ENCODE peak calls at places on chromosomes 4 and X, in nine cellular contexts. H is fibroblast of mammary gland, T is astrocyte of the spinal cord, F is NB4, Y is heart right ventricle, P is left lung, U is AG04449, K is mucosa of descending colon, J is cardiac fibroblast. V is an unnamed sample.

GRCh38 chr4:146182450-146182849 is 6.9 kb downstream of the LSM6 start:
- DNase-seq in H (no peak), U (no peak), P (no peak), J (no peak), K (no peak), T (no peak), Y (no peak), F (no peak), V (no peak)

GRCh38 chrX:142036111-142036510 is 132.4 kb downstream of the MAGEC1 start:
- DNase-seq in T (peak), U (no peak), P (no peak), J (peak), H (no peak), F (no peak), Y (no peak), K (no peak), V (no peak)

GRCh38 chr4:73674451-73674919 is 54.2 kb upstream of the RASSF6 start:
- DNase-seq in F (no peak), K (no peak), P (no peak), U (no peak), Y (no peak), T (no peak), J (peak), H (peak), V (no peak)

GRCh38 chrX:102651242-102651967 is at the start of gene GPRASP1:
- DNase-seq in Y (peak), J (peak), T (peak), F (no peak), P (peak), H (peak), K (peak), U (no peak), V (no peak)

GRCh38 chrX:23493941-23494374 is 159.3 kb downstream of the PTCHD1 start:
- DNase-seq in H (peak), P (no peak), Y (no peak), F (peak), U (no peak), K (no peak), J (no peak), T (peak), V (no peak)

GRCh38 chrX:13520441-13520840 is 49.0 kb upstream of the EGFL6 start:
- DNase-seq in J (no peak), U (no peak), Y (no peak), K (no peak), P (no peak), F (no peak), H (no peak), T (no peak), V (no peak)

GRCh38 chrX:16695079-16695676 is 17.3 kb downstream of the CTPS2 start:
- DNase-seq in K (no peak), F (peak), H (peak), P (no peak), U (no peak), T (peak), J (peak), Y (peak), V (no peak)

GRCh38 chr4:76178296-76178695 is 30.1 kb upstream of the NUP54 start:
- DNase-seq in K (no peak), J (no peak), Y (no peak), H (no peak), P (no peak), F (no peak), U (no peak), T (no peak), V (no peak)

GRCh38 chr4:179372746-179373145 is 1930.5 kb upstream of the AGA start:
- DNase-seq in U (no peak), F (peak), H (no peak), Y (no peak), K (no peak), P (no peak), T (no peak), J (no peak), V (no peak)

GRCh38 chr4:113773014-113773413 is 11.5 kb upstream of the CAMK2D start:
- DNase-seq in Y (no peak), K (no peak), H (no peak), U (no peak), T (no peak), J (no peak), P (no peak), F (peak), V (no peak)

GRCh38 chr4:86482851-86483490 is 111.1 kb upstream of the PTPN13 start:
- DNase-seq in Y (no peak), H (no peak), U (no peak), J (peak), P (no peak), K (no peak), T (peak), F (peak), V (no peak)

GRCh38 chrX:115233497-115234219 is at the start of gene LRCH2:
- DNase-seq in T (peak), U (no peak), K (peak), H (peak), Y (peak), J (peak), F (no peak), P (peak), V (no peak)

GRCh38 chr4:123874044-123874443 is 477.4 kb downstream of the SPRY1 start:
- DNase-seq in T (no peak), K (no peak), H (no peak), J (peak), U (no peak), P (no peak), F (no peak), Y (no peak), V (no peak)

GRCh38 chr4:9735515-9735914 is 45.9 kb upstream of the DRD5 start:
- DNase-seq in K (no peak), U (no peak), F (no peak), J (no peak), H (no peak), Y (no peak), T (no peak), P (no peak), V (no peak)

GRCh38 chrX:150983526-150984163 is 510 bp downstream of the HMGB3 start:
- DNase-seq in Y (no peak), F (peak), U (no peak), P (no peak), K (no peak), J (no peak), T (no peak), H (no peak), V (no peak)

GRCh38 chrX:124346064-124346876 is at the start of gene SH2D1A:
- DNase-seq in T (no peak), F (no peak), Y (no peak), P (no peak), J (no peak), K (no peak), U (no peak), H (no peak), V (no peak)

GRCh38 chr4:13527192-13527982 is 16.9 kb downstream of the NKX3-2 start:
- DNase-seq in F (no peak), U (no peak), Y (no peak), T (no peak), H (no peak), J (no peak), K (no peak), P (no peak), V (no peak)

GRCh38 chrX:15493118-15494082 is at the start of gene PIR:
- DNase-seq in K (peak), F (peak), J (peak), Y (peak), P (peak), U (no peak), H (peak), T (peak), V (peak)

GRCh38 chr4:118879409-118879808 is 9.2 kb upstream of the SYNPO2 start:
- DNase-seq in F (no peak), P (no peak), K (no peak), H (no peak), Y (no peak), T (no peak), U (no peak), J (no peak), V (no peak)

GRCh38 chr4:189124149-189124758 is 816.4 kb upstream of the FRG1 start:
- DNase-seq in K (no peak), T (peak), U (no peak), P (no peak), J (peak), Y (no peak), F (peak), H (peak), V (peak)

GRCh38 chr4:149999485-150000074 is 78.7 kb upstream of the DCLK2 start:
- DNase-seq in T (peak), P (no peak), J (peak), H (peak), F (peak), U (peak), Y (peak), K (no peak), V (peak)

GRCh38 chr4:184815046-184815877 is 10.5 kb downstream of the ACSL1 start:
- DNase-seq in K (peak), U (no peak), F (peak), H (peak), J (peak), Y (peak), P (peak), T (peak), V (peak)

GRCh38 chrX:103187953-103188475 is 26.9 kb upstream of the BEX4 start:
- DNase-seq in Y (no peak), K (no peak), U (no peak), J (no peak), H (peak), T (peak), P (no peak), F (no peak), V (no peak)

GRCh38 chrX:111041018-111041462 is 55.0 kb upstream of the PAK3 start:
- DNase-seq in F (peak), H (peak), T (peak), Y (no peak), U (peak), J (peak), K (no peak), P (no peak), V (peak)

DNA sequence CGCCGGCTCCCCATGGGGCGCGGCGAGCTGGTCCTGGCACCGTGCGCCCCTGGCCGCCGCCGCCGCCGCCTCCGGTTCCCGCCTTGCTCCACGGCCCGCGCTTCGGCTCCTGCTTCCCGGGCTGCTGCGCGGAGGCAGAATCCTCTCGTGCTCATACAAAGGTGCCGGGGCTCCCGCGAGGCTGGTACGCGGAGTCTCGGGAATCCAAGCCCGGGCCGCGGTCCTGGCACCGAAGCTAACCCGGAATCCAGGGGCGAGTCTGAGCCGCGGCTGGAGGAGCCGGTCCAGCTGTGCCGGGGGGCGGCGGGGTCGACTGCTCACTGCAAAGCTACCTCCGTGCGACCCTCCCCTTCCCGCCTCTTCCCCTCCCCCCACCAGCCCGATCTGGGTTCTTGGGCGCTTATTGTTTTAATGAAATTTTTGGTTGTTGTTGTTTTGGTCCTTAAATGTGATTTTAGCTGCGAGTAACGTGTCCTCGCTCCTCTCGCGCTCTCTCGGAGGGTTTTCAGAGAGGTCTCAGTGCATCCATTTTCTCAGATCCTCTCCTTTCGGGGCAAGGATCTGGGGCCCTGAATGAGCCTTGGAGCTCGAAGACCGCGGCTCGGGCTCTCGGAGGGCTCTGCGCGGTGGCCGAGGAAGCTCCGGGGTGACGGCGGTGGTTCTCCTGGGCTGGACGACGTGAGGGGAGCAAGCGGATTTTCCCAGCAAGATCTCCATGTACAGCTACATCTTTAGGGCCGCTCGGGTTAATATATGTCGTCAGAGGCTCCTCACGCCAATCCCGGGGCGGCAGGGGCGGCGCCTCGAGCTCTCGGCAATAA is at the start of gene HAND2:
- DNase-seq in U (no peak), T (no peak), K (peak), F (no peak), H (peak), J (peak), Y (peak), P (no peak), V (no peak)
- H3K4me3 ChIP-seq in U (peak), T (peak), K (peak), F (no peak), H (peak), J (peak), Y (peak), P (no peak), V (no peak)

GRCh38 chrX:4268676-4269075 is 555.2 kb upstream of the PRKX start:
- DNase-seq in H (no peak), J (no peak), U (no peak), F (no peak), Y (no peak), K (no peak), T (no peak), P (no peak), V (no peak)

GRCh38 chrX:4265036-4265435 is 551.6 kb upstream of the PRKX start:
- DNase-seq in T (no peak), P (no peak), Y (no peak), F (no peak), U (no peak), J (no peak), K (no peak), H (no peak), V (no peak)

DNA sequence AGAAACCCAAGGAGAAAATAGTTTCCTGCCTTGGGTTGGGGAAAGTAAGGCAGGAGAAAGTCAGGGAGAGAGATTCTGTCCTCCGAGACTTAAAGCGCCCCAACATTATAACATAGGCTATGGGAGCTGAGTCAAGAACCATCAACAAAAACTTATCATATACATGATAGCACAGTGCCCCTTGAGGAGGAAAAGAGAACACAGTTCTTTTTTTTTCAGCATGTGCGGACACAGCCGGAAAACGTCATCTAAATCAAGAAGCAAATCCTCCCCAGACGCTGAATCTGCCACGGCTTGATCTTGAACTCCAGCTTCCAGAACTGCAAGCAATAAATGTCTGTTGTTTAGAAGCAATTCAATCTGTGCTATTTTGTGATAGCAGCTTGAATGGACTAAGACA is 549.6 kb upstream of the PRKX start:
- DNase-seq in K (no peak), Y (no peak), P (no peak), T (no peak), H (no peak), U (no peak), J (no peak), F (peak), V (no peak)
- TF ChIP-seq CTCF in K (no peak), Y (no peak), P (no peak), T (no peak), H (no peak), U (no peak), J (no peak), F (peak), V (no peak)

GRCh38 chr4:108313546-108314339 is 145.0 kb upstream of the LEF1 start:
- DNase-seq in F (no peak), U (no peak), Y (no peak), P (no peak), H (no peak), K (no peak), T (no peak), J (no peak), V (no peak)

GRCh38 chr4:108311313-108311712 is 142.6 kb upstream of the LEF1 start:
- DNase-seq in T (no peak), J (no peak), U (no peak), F (no peak), P (no peak), Y (no peak), K (no peak), H (no peak), V (no peak)

GRCh38 chr4:108315699-108316098 is 147.0 kb upstream of the LEF1 start:
- DNase-seq in J (no peak), P (no peak), T (no peak), K (no peak), H (no peak), U (no peak), F (no peak), Y (no peak), V (no peak)

GRCh38 chr4:108317377-108317776 is 148.6 kb upstream of the LEF1 start:
- DNase-seq in Y (no peak), J (no peak), P (no peak), H (no peak), T (no peak), U (no peak), F (no peak), K (no peak), V (no peak)

GRCh38 chr4:108314900-108315589 is 146.3 kb upstream of the LEF1 start:
- DNase-seq in F (no peak), H (no peak), T (no peak), Y (no peak), P (no peak), U (no peak), K (no peak), J (no peak), V (no peak)
- H3K4me3 ChIP-seq in F (no peak), H (no peak), T (no peak), Y (no peak), P (no peak), U (no peak), K (no peak), J (no peak), V (no peak)

GRCh38 chr4:102610007-102610406 is 108.8 kb downstream of the NFKB1 start:
- DNase-seq in F (peak), T (no peak), Y (no peak), J (peak), P (no peak), U (no peak), K (no peak), H (peak), V (no peak)
- TF ChIP-seq CTCF in F (peak), T (peak), Y (peak), J (peak), P (no peak), U (peak), K (no peak), H (peak), V (peak)

DNA sequence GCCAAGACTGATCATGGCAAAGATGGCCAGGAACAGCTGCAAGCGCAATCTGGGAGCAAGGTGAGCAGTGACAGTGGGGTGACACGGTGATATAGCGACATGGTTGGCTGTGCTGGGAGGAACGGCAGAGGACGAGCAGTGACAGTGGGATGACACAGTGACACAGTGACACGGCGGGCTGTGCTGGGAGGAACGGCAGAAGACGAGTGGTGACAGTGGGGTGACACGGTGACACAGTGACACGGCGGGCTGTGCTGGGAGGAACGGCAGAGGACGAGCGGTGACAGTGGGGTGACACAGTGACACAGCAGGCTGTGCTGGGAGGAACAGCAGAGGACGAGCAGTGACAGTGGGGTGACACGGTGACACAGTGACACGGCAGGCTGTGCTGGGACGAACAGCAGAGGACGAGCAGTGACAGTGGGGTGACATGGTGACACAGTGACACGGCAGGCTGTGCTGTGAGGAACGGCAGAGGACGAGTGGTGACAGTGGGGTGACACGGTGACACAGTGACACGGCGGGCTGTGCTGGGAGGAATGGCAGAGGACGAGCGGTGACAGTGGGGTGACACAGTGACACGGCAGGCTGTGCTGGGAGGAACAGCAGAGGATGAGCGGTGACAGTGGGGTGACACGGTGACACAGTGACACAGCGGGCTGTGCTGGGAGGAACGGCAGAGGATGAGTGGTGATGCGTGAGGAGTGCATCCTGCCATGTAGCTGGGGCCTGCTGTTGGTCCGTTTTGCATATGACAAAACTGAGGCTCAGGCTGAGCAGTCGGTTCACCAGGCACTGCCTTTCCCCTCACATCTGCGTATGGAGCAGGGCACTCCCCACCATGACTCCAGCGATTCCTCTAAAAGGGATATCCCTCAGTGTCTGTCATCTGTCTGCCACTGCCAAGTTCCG is 36.0 kb upstream of the MXD4 start:
- DNase-seq in Y (no peak), P (no peak), K (no peak), J (no peak), F (no peak), U (no peak), T (no peak), H (no peak), V (no peak)
- H3K4me3 ChIP-seq in Y (no peak), P (no peak), K (no peak), J (no peak), F (no peak), U (no peak), T (no peak), H (no peak), V (no peak)

V was measured in kidney epithelial cell.